ENCODE peak calls at places on chromosomes 5 and 9, in eight cellular contexts. One of them, this sample, is unnamed.
A peak's percentile ranks its signal among the peaks of the same experiment; 100 is the strongest.

GRCh38 chr9:83384214-83384613 is 154.0 kb downstream of the FRMD3 start:
- DNase-seq in stomach: no peak
- DNase-seq in GM23338: no peak
- DNase-seq in SK-N-SH: peak; percentile 42
- DNase-seq in HCT116: no peak
- DNase-seq in endothelial cell of umbilical vein: no peak
- DNase-seq in sigmoid colon: no peak
- DNase-seq in suprapubic skin: no peak
- DNase-seq in this sample: no peak

GRCh38 chr5:126597156-126597555 is 2.1 kb upstream of the ALDH7A1 start:
- DNase-seq in stomach: no peak
- DNase-seq in endothelial cell of umbilical vein: peak; percentile 92
- DNase-seq in GM23338: no peak
- DNase-seq in SK-N-SH: no peak
- DNase-seq in suprapubic skin: no peak
- DNase-seq in sigmoid colon: no peak
- DNase-seq in HCT116: no peak
- DNase-seq in this sample: no peak

GRCh38 chr5:177542816-177543472 is 11.4 kb downstream of the FAM193B start:
- DNase-seq in SK-N-SH: no peak
- DNase-seq in HCT116: no peak
- DNase-seq in stomach: no peak
- DNase-seq in GM23338: no peak
- DNase-seq in sigmoid colon: no peak
- DNase-seq in endothelial cell of umbilical vein: no peak
- DNase-seq in suprapubic skin: no peak
- DNase-seq in this sample: no peak

GRCh38 chr5:71817891-71818290 is 98.8 kb downstream of the CARTPT start:
- DNase-seq in SK-N-SH: no peak
- DNase-seq in sigmoid colon: no peak
- DNase-seq in HCT116: no peak
- DNase-seq in suprapubic skin: no peak
- DNase-seq in endothelial cell of umbilical vein: no peak
- DNase-seq in stomach: no peak
- DNase-seq in GM23338: no peak
- DNase-seq in this sample: no peak

GRCh38 chr9:19229725-19230355 is 653 bp upstream of the DENND4C start:
- DNase-seq in stomach: no peak
- DNase-seq in sigmoid colon: peak; percentile 83
- DNase-seq in GM23338: peak; percentile 87
- DNase-seq in endothelial cell of umbilical vein: peak; percentile 72
- DNase-seq in SK-N-SH: peak; percentile 64
- DNase-seq in suprapubic skin: peak; percentile 82
- DNase-seq in HCT116: peak; percentile 36
- DNase-seq in this sample: no peak

GRCh38 chr5:67206381-67207328 is 10.1 kb upstream of the CD180 start:
- DNase-seq in stomach: peak; percentile 72
- DNase-seq in GM23338: no peak
- DNase-seq in SK-N-SH: no peak
- DNase-seq in HCT116: peak; percentile 82
- DNase-seq in suprapubic skin: no peak
- DNase-seq in endothelial cell of umbilical vein: peak; percentile 13
- DNase-seq in sigmoid colon: peak; percentile 19
- DNase-seq in this sample: no peak

GRCh38 chr9:98369896-98370295 is 114.4 kb upstream of the TBC1D2 start:
- DNase-seq in sigmoid colon: no peak
- DNase-seq in SK-N-SH: no peak
- DNase-seq in endothelial cell of umbilical vein: no peak
- DNase-seq in GM23338: no peak
- DNase-seq in stomach: no peak
- DNase-seq in suprapubic skin: no peak
- DNase-seq in HCT116: no peak
- DNase-seq in this sample: no peak

GRCh38 chr5:82265052-82265451 is 13.1 kb downstream of the RPS23 start:
- DNase-seq in stomach: no peak
- DNase-seq in suprapubic skin: no peak
- DNase-seq in sigmoid colon: no peak
- DNase-seq in endothelial cell of umbilical vein: no peak
- DNase-seq in GM23338: no peak
- DNase-seq in SK-N-SH: no peak
- DNase-seq in HCT116: no peak
- DNase-seq in this sample: no peak

GRCh38 chr5:149060325-149060724 is 2.5 kb downstream of the SH3TC2 start:
- DNase-seq in HCT116: no peak
- DNase-seq in SK-N-SH: peak; percentile 75
- DNase-seq in GM23338: no peak
- DNase-seq in suprapubic skin: no peak
- DNase-seq in endothelial cell of umbilical vein: peak; percentile 71
- DNase-seq in sigmoid colon: no peak
- DNase-seq in stomach: peak; percentile 29
- DNase-seq in this sample: no peak

GRCh38 chr5:66197764-66198405 is 53.8 kb downstream of the SREK1 start:
- DNase-seq in sigmoid colon: no peak
- DNase-seq in suprapubic skin: no peak
- DNase-seq in GM23338: no peak
- DNase-seq in stomach: no peak
- DNase-seq in endothelial cell of umbilical vein: no peak
- DNase-seq in HCT116: no peak
- DNase-seq in SK-N-SH: no peak
- DNase-seq in this sample: no peak

GRCh38 chr5:153742071-153742470 is 251.6 kb downstream of the GRIA1 start:
- DNase-seq in SK-N-SH: no peak
- DNase-seq in endothelial cell of umbilical vein: no peak
- DNase-seq in HCT116: no peak
- DNase-seq in sigmoid colon: no peak
- DNase-seq in stomach: no peak
- DNase-seq in suprapubic skin: no peak
- DNase-seq in GM23338: no peak
- DNase-seq in this sample: no peak

GRCh38 chr9:6616976-6617375 is 28.6 kb downstream of the GLDC start:
- DNase-seq in GM23338: no peak
- DNase-seq in suprapubic skin: no peak
- DNase-seq in SK-N-SH: no peak
- DNase-seq in HCT116: no peak
- DNase-seq in sigmoid colon: no peak
- DNase-seq in stomach: no peak
- DNase-seq in endothelial cell of umbilical vein: no peak
- DNase-seq in this sample: no peak

GRCh38 chr9:4435197-4435596 is 55.1 kb upstream of the SLC1A1 start:
- DNase-seq in SK-N-SH: no peak
- DNase-seq in stomach: no peak
- DNase-seq in sigmoid colon: no peak
- DNase-seq in endothelial cell of umbilical vein: no peak
- DNase-seq in HCT116: no peak
- DNase-seq in suprapubic skin: no peak
- DNase-seq in GM23338: peak; percentile 41
- DNase-seq in this sample: no peak

GRCh38 chr9:110997847-110998246 is 40.4 kb downstream of the LPAR1 start:
- DNase-seq in sigmoid colon: no peak
- DNase-seq in SK-N-SH: no peak
- DNase-seq in suprapubic skin: no peak
- DNase-seq in GM23338: no peak
- DNase-seq in HCT116: no peak
- DNase-seq in stomach: no peak
- DNase-seq in endothelial cell of umbilical vein: no peak
- DNase-seq in this sample: no peak

GRCh38 chr9:109471994-109472393 is 26.1 kb downstream of the PTPN3 start:
- DNase-seq in endothelial cell of umbilical vein: no peak
- DNase-seq in GM23338: no peak
- DNase-seq in SK-N-SH: no peak
- DNase-seq in stomach: no peak
- DNase-seq in sigmoid colon: no peak
- DNase-seq in HCT116: no peak
- DNase-seq in suprapubic skin: no peak
- DNase-seq in this sample: no peak

GRCh38 chr9:115882911-115883310 is 270.7 kb upstream of the PAPPA start:
- DNase-seq in SK-N-SH: no peak
- DNase-seq in GM23338: no peak
- DNase-seq in stomach: no peak
- DNase-seq in suprapubic skin: no peak
- DNase-seq in HCT116: no peak
- DNase-seq in endothelial cell of umbilical vein: no peak
- DNase-seq in sigmoid colon: no peak
- DNase-seq in this sample: no peak

GRCh38 chr9:127091526-127091925 is 30.9 kb downstream of the ANGPTL2 start:
- DNase-seq in HCT116: no peak
- DNase-seq in sigmoid colon: peak; percentile 63
- DNase-seq in SK-N-SH: no peak
- DNase-seq in stomach: no peak
- DNase-seq in endothelial cell of umbilical vein: no peak
- DNase-seq in GM23338: no peak
- DNase-seq in suprapubic skin: peak; percentile 72
- DNase-seq in this sample: no peak

GRCh38 chr9:87035868-87036267 is 88.6 kb upstream of the GAS1 start:
- DNase-seq in sigmoid colon: no peak
- DNase-seq in endothelial cell of umbilical vein: no peak
- DNase-seq in suprapubic skin: no peak
- DNase-seq in SK-N-SH: no peak
- DNase-seq in stomach: no peak
- DNase-seq in GM23338: no peak
- DNase-seq in HCT116: no peak
- DNase-seq in this sample: no peak

GRCh38 chr5:22928821-22929482 is 75.8 kb upstream of the CDH12 start:
- DNase-seq in SK-N-SH: no peak
- DNase-seq in GM23338: peak; percentile 53
- DNase-seq in stomach: no peak
- DNase-seq in endothelial cell of umbilical vein: no peak
- DNase-seq in suprapubic skin: no peak
- DNase-seq in sigmoid colon: no peak
- DNase-seq in HCT116: no peak
- DNase-seq in this sample: no peak

GRCh38 chr5:10839916-10840599 is 79.0 kb upstream of the DAP start:
- DNase-seq in SK-N-SH: no peak
- DNase-seq in HCT116: no peak
- DNase-seq in suprapubic skin: no peak
- DNase-seq in GM23338: no peak
- DNase-seq in sigmoid colon: no peak
- DNase-seq in stomach: no peak
- DNase-seq in endothelial cell of umbilical vein: no peak
- DNase-seq in this sample: no peak

GRCh38 chr9:35279946-35280345 is 118.1 kb downstream of the UNC13B start:
- DNase-seq in SK-N-SH: no peak
- DNase-seq in suprapubic skin: no peak
- DNase-seq in GM23338: no peak
- DNase-seq in HCT116: no peak
- DNase-seq in endothelial cell of umbilical vein: no peak
- DNase-seq in stomach: no peak
- DNase-seq in sigmoid colon: no peak
- DNase-seq in this sample: no peak

GRCh38 chr5:54455413-54456157 is at the start of gene HSPB3:
- DNase-seq in GM23338: no peak
- DNase-seq in sigmoid colon: peak; percentile 74
- DNase-seq in SK-N-SH: no peak
- DNase-seq in endothelial cell of umbilical vein: no peak
- DNase-seq in HCT116: no peak
- DNase-seq in suprapubic skin: no peak
- DNase-seq in stomach: no peak
- DNase-seq in this sample: no peak

GRCh38 chr5:77630246-77631165 is 8.0 kb downstream of the OTP start:
- DNase-seq in SK-N-SH: peak; percentile 82
- DNase-seq in GM23338: peak; percentile 83
- DNase-seq in stomach: peak; percentile 43
- DNase-seq in HCT116: peak; percentile 61
- DNase-seq in suprapubic skin: no peak
- DNase-seq in sigmoid colon: no peak
- DNase-seq in endothelial cell of umbilical vein: no peak
- DNase-seq in this sample: no peak

GRCh38 chr9:100294341-100294740 is 58.4 kb downstream of the TEX10 start:
- DNase-seq in suprapubic skin: no peak
- DNase-seq in GM23338: no peak
- DNase-seq in stomach: no peak
- DNase-seq in endothelial cell of umbilical vein: peak; percentile 5
- DNase-seq in SK-N-SH: no peak
- DNase-seq in sigmoid colon: no peak
- DNase-seq in HCT116: no peak
- DNase-seq in this sample: no peak

GRCh38 chr9:99130069-99130468 is 25.2 kb downstream of the TGFBR1 start:
- DNase-seq in suprapubic skin: no peak
- DNase-seq in sigmoid colon: no peak
- DNase-seq in HCT116: no peak
- DNase-seq in SK-N-SH: no peak
- DNase-seq in stomach: no peak
- DNase-seq in GM23338: peak; percentile 35
- DNase-seq in endothelial cell of umbilical vein: no peak
- DNase-seq in this sample: no peak

GRCh38 chr9:88783613-88784230 is 207.5 kb upstream of the S1PR3 start:
- DNase-seq in SK-N-SH: no peak
- DNase-seq in suprapubic skin: no peak
- DNase-seq in sigmoid colon: no peak
- DNase-seq in HCT116: no peak
- DNase-seq in endothelial cell of umbilical vein: no peak
- DNase-seq in stomach: no peak
- DNase-seq in GM23338: no peak
- DNase-seq in this sample: no peak

GRCh38 chr9:123544007-123544827 is 188.2 kb downstream of the CRB2 start:
- DNase-seq in sigmoid colon: no peak
- DNase-seq in HCT116: peak; percentile 12
- DNase-seq in stomach: no peak
- DNase-seq in SK-N-SH: peak; percentile 64
- DNase-seq in GM23338: peak; percentile 65
- DNase-seq in suprapubic skin: no peak
- DNase-seq in endothelial cell of umbilical vein: peak; percentile 56
- DNase-seq in this sample: peak; percentile 22

GRCh38 chr9:92807031-92807756 is 42.6 kb upstream of the BICD2 start:
- DNase-seq in sigmoid colon: no peak
- DNase-seq in HCT116: no peak
- DNase-seq in stomach: no peak
- DNase-seq in endothelial cell of umbilical vein: no peak
- DNase-seq in SK-N-SH: peak; percentile 44
- DNase-seq in suprapubic skin: no peak
- DNase-seq in GM23338: no peak
- DNase-seq in this sample: no peak
- H3K4me3 ChIP-seq in sigmoid colon: no peak overlapping the region
- H3K4me3 ChIP-seq in HCT116: no peak overlapping the region
- H3K4me3 ChIP-seq in stomach: no peak overlapping the region
- H3K4me3 ChIP-seq in endothelial cell of umbilical vein: no peak overlapping the region
- H3K4me3 ChIP-seq in SK-N-SH: no peak overlapping the region
- H3K4me3 ChIP-seq in suprapubic skin: peak overlapping the region; percentile 40
- H3K4me3 ChIP-seq in GM23338: peak overlapping the region; percentile 60
- H3K4me3 ChIP-seq in this sample: no peak overlapping the region

GRCh38 chr9:122307925-122308324 is 43.2 kb downstream of the MRRF start:
- DNase-seq in endothelial cell of umbilical vein: peak; percentile 92
- DNase-seq in SK-N-SH: no peak
- DNase-seq in stomach: no peak
- DNase-seq in sigmoid colon: no peak
- DNase-seq in HCT116: no peak
- DNase-seq in suprapubic skin: no peak
- DNase-seq in GM23338: no peak
- DNase-seq in this sample: no peak
- TF ChIP-seq POLR2AphosphoS5 in endothelial cell of umbilical vein: peak; percentile 77
- TF ChIP-seq POLR2AphosphoS5 in SK-N-SH: no peak
- TF ChIP-seq POLR2AphosphoS5 in stomach: no peak
- TF ChIP-seq POLR2AphosphoS5 in sigmoid colon: no peak
- TF ChIP-seq POLR2AphosphoS5 in HCT116: no peak
- TF ChIP-seq POLR2AphosphoS5 in suprapubic skin: no peak
- TF ChIP-seq POLR2AphosphoS5 in GM23338: no peak
- TF ChIP-seq POLR2AphosphoS5 in this sample: no peak

GRCh38 chr9:133783331-133783731 is 45.2 kb upstream of the SARDH start:
- DNase-seq in SK-N-SH: peak; percentile 67
- DNase-seq in stomach: no peak
- DNase-seq in sigmoid colon: no peak
- DNase-seq in GM23338: no peak
- DNase-seq in suprapubic skin: no peak
- DNase-seq in endothelial cell of umbilical vein: no peak
- DNase-seq in HCT116: no peak
- DNase-seq in this sample: no peak
- H3K36me3 ChIP-seq in SK-N-SH: peaks cover 38% of the 10 kb centered on the region
- H3K36me3 ChIP-seq in stomach: peaks cover 33% of the 10 kb centered on the region
- H3K36me3 ChIP-seq in sigmoid colon: no peaks in the 10 kb centered on the region
- H3K36me3 ChIP-seq in GM23338: no peaks in the 10 kb centered on the region
- H3K36me3 ChIP-seq in suprapubic skin: peaks cover 19% of the 10 kb centered on the region
- H3K36me3 ChIP-seq in endothelial cell of umbilical vein: no peaks in the 10 kb centered on the region
- H3K36me3 ChIP-seq in HCT116: peaks cover 3% of the 10 kb centered on the region
- H3K36me3 ChIP-seq in this sample: no peaks in the 10 kb centered on the region

GRCh38 chr5:98524796-98525195 is 248.7 kb upstream of the RGMB start:
- DNase-seq in SK-N-SH: no peak
- DNase-seq in HCT116: no peak
- DNase-seq in sigmoid colon: no peak
- DNase-seq in endothelial cell of umbilical vein: no peak
- DNase-seq in GM23338: no peak
- DNase-seq in stomach: no peak
- DNase-seq in suprapubic skin: no peak
- DNase-seq in this sample: no peak
- H3K4me3 ChIP-seq in SK-N-SH: no peak overlapping the region
- H3K4me3 ChIP-seq in HCT116: no peak overlapping the region
- H3K4me3 ChIP-seq in sigmoid colon: no peak overlapping the region
- H3K4me3 ChIP-seq in endothelial cell of umbilical vein: no peak overlapping the region
- H3K4me3 ChIP-seq in GM23338: no peak overlapping the region
- H3K4me3 ChIP-seq in stomach: no peak overlapping the region
- H3K4me3 ChIP-seq in suprapubic skin: no peak overlapping the region
- H3K4me3 ChIP-seq in this sample: no peak overlapping the region